ENCODE peak calls at places on chromosomes 12 and 14, in seven cellular contexts. D is activated gamma-delta T cell treated with anti-CD3 and anti-CD28 coated beads, Interleukin-2, amount 50 U/mL, for 16 hours; F is NCI-H1092 treated with DMSO at 0.1 percent for 48 hours; T is stimulated activated CD4-positive, alpha-beta T cell treated with anti-CD3 and anti-CD28 coated beads, TNF-alpha, amount 100 ng/mL, for 4 hours; X is NCI-H526; C is mesothelial cell of epicardium; J is SJSA1. Z is an unnamed sample.

GRCh38 chr12:96221391-96221790 is 27.2 kb downstream of the ELK3 start:
- DNase-seq in J (no peak), C (no peak), D (no peak), F (no peak), T (no peak), X (no peak), Z (no peak)

GRCh38 chr14:55582741-55583140 is 2.7 kb downstream of the KTN1 start:
- DNase-seq in X (no peak), D (no peak), J (no peak), T (no peak), F (no peak), C (no peak), Z (no peak)

GRCh38 chr14:90907178-90907577 is 90.9 kb upstream of the TTC7B start:
- DNase-seq in X (no peak), T (no peak), F (no peak), D (no peak), J (no peak), C (no peak), Z (no peak)

GRCh38 chr12:77122236-77122635 is 56.9 kb upstream of the E2F7 start:
- DNase-seq in J (peak; percentile 79), D (no peak), F (no peak), C (no peak), X (no peak), T (no peak), Z (no peak)

GRCh38 chr14:67554341-67554740 is 21.3 kb downstream of the PLEKHH1 start:
- DNase-seq in T (no peak), J (no peak), D (no peak), F (no peak), C (no peak), X (no peak), Z (no peak)

GRCh38 chr12:115973066-115973465 is 304.4 kb downstream of the MED13L start:
- DNase-seq in D (no peak), F (no peak), X (no peak), T (no peak), C (no peak), J (no peak), Z (no peak)

GRCh38 chr14:21860172-21860571 is 186.6 kb upstream of the OR4E1 start:
- DNase-seq in X (no peak), J (no peak), C (no peak), F (no peak), T (no peak), D (no peak), Z (no peak)

GRCh38 chr12:100372846-100373245 is 16.0 kb downstream of the SLC17A8 start:
- DNase-seq in T (no peak), D (no peak), F (no peak), X (no peak), C (no peak), J (no peak), Z (no peak)

GRCh38 chr14:89399594-89400068 is 17.4 kb downstream of the FOXN3 start:
- DNase-seq in X (peak; percentile 58), J (no peak), D (no peak), T (no peak), F (no peak), C (no peak), Z (no peak)